ENCODE peak calls at places on chromosomes 3 and 15, in six cellular contexts. P is NCI-H446 treated with DMSO at 0.1 percent for 48 hours, S is NCI-H2029, N is retina, X is GM04504, V is GM10248. L is an unnamed sample.

GRCh38 chr3:194255252-194256039 is 95.7 kb downstream of the CPN2 start:
- DNase-seq in P (no peak), S (no peak), N (no peak), X (no peak), V (peak), L (no peak)

GRCh38 chr3:158532099-158532734 is 38.8 kb upstream of the MLF1 start:
- DNase-seq in P (peak), S (peak), N (no peak), X (peak), V (no peak), L (peak)

GRCh38 chr15:58561321-58561720 is 129.5 kb downstream of the LIPC start:
- DNase-seq in P (no peak), S (no peak), N (no peak), X (no peak), V (no peak), L (no peak)

GRCh38 chr15:55230051-55230670 is 33.4 kb upstream of the RSL24D1 start:
- DNase-seq in P (no peak), S (no peak), N (no peak), X (no peak), V (no peak), L (no peak)

GRCh38 chr15:87816811-87817210 is 439.7 kb downstream of the NTRK3 start:
- DNase-seq in P (no peak), S (no peak), N (no peak), X (peak), V (no peak), L (peak)

GRCh38 chr3:50654196-50654595 is 20.5 kb upstream of the DOCK3 start:
- DNase-seq in P (no peak), S (no peak), N (no peak), X (no peak), V (no peak), L (no peak)

GRCh38 chr3:168049366-168049974 is 46.3 kb downstream of the GOLIM4 start:
- DNase-seq in P (peak), S (peak), N (no peak), X (no peak), V (no peak), L (peak)

GRCh38 chr3:112846764-112847163 is at the start of gene CD200R1L:
- DNase-seq in P (no peak), S (no peak), N (no peak), X (no peak), V (no peak), L (no peak)

GRCh38 chr3:184229424-184230080 is at the start of gene VWA5B2:
- DNase-seq in P (peak), S (peak), N (peak), X (no peak), V (peak), L (peak)

GRCh38 chr3:8581806-8582436 is 62.7 kb downstream of the SSUH2 start:
- DNase-seq in P (no peak), S (no peak), N (no peak), X (no peak), V (no peak), L (no peak)

GRCh38 chr15:99755692-99756409 is 22.6 kb upstream of the LYSMD4 start:
- DNase-seq in P (peak), S (peak), N (peak), X (peak), V (peak), L (peak)

GRCh38 chr3:173009410-173009809 is 131.6 kb downstream of the SPATA16 start:
- DNase-seq in P (no peak), S (no peak), N (no peak), X (no peak), V (no peak), L (no peak)

GRCh38 chr15:91471410-91471993 is 371.4 kb downstream of the SV2B start:
- DNase-seq in P (no peak), S (no peak), N (no peak), X (no peak), V (no peak), L (no peak)

GRCh38 chr15:99097441-99098410 is 7.2 kb upstream of the SYNM start:
- DNase-seq in P (no peak), S (no peak), N (no peak), X (no peak), V (no peak), L (no peak)

GRCh38 chr3:181330257-181330656 is 340.7 kb upstream of the DNAJC19 start:
- DNase-seq in P (no peak), S (peak), N (no peak), X (no peak), V (no peak), L (no peak)

GRCh38 chr3:88219138-88219792 is 69.5 kb downstream of the C3orf38 start:
- DNase-seq in P (peak), S (no peak), N (peak), X (peak), V (peak), L (peak)

GRCh38 chr3:156483426-156483825 is 71.5 kb downstream of the SSR3 start:
- DNase-seq in P (no peak), S (no peak), N (no peak), X (peak), V (peak), L (peak)

GRCh38 chr15:93870583-93870982 is 360.8 kb upstream of the MCTP2 start:
- DNase-seq in P (no peak), S (no peak), N (no peak), X (no peak), V (no peak), L (no peak)

GRCh38 chr3:113495035-113495434 is 19.9 kb downstream of the SPICE1 start:
- DNase-seq in P (peak), S (no peak), N (peak), X (no peak), V (peak), L (peak)

GRCh38 chr15:45140851-45141250 is 11.1 kb downstream of the DUOX1 start:
- DNase-seq in P (no peak), S (no peak), N (no peak), X (no peak), V (no peak), L (no peak)

GRCh38 chr15:39030291-39031070 is 465.9 kb upstream of the RASGRP1 start:
- DNase-seq in P (no peak), S (no peak), N (no peak), X (no peak), V (no peak), L (no peak)

GRCh38 chr3:43053291-43053690 is 52.6 kb downstream of the POMGNT2 start:
- DNase-seq in P (no peak), S (no peak), N (no peak), X (no peak), V (no peak), L (no peak)

GRCh38 chr15:66832679-66833078 is 130.6 kb downstream of the SMAD6 start:
- DNase-seq in P (peak), S (no peak), N (no peak), X (peak), V (no peak), L (no peak)

GRCh38 chr15:38208779-38209178 is 43.9 kb upstream of the SPRED1 start:
- DNase-seq in P (no peak), S (no peak), N (no peak), X (no peak), V (no peak), L (no peak)

GRCh38 chr3:189146842-189147241 is 24.9 kb upstream of the TPRG1 start:
- DNase-seq in P (no peak), S (no peak), N (no peak), X (no peak), V (no peak), L (peak)

GRCh38 chr3:12990306-12990705 is 82.9 kb downstream of the IQSEC1 start:
- DNase-seq in P (no peak), S (no peak), N (no peak), X (no peak), V (no peak), L (peak)

GRCh38 chr15:35606345-35606744 is 60.4 kb upstream of the DPH6 start:
- DNase-seq in P (no peak), S (no peak), N (no peak), X (no peak), V (no peak), L (no peak)

GRCh38 chr3:146896711-146897110 is 291.6 kb upstream of the PLSCR5 start:
- DNase-seq in P (no peak), S (no peak), N (no peak), X (no peak), V (no peak), L (no peak)

GRCh38 chr15:88735212-88735611 is 68.0 kb upstream of the ACAN start:
- DNase-seq in P (no peak), S (no peak), N (no peak), X (no peak), V (no peak), L (no peak)

GRCh38 chr15:63501256-63502089 is 2.9 kb upstream of the USP3 start:
- DNase-seq in P (peak), S (peak), N (no peak), X (peak), V (no peak), L (peak)

GRCh38 chr3:127157181-127157828 is 35.6 kb upstream of the PRR23E start:
- DNase-seq in P (peak), S (peak), N (no peak), X (no peak), V (no peak), L (no peak)

L was measured in mammary epithelial cell.